ENCODE peak calls at places on chromosome 11, in ten cellular contexts. T is CD8-positive, alpha-beta T cell; P is thoracic aorta; G is RWPE2; O is psoas muscle; S is AG04450; K is adrenal gland; H is foreskin keratinocyte; W is mammary epithelial cell; Y is ovary. A is an unnamed sample.

GRCh38 chr11:1924646-1925372 is 5.3 kb downstream of the TNNT3 start:
- DNase-seq in T (no peak), P (no peak), G (peak; percentile 47), O (peak; percentile 52), S (no peak), K (no peak), H (no peak), W (no peak), Y (no peak), A (no peak)

GRCh38 chr11:86416494-86416893 is 41.8 kb downstream of the CCDC81 start:
- DNase-seq in T (no peak), P (no peak), G (no peak), O (no peak), S (no peak), K (no peak), H (no peak), W (no peak), Y (no peak), A (no peak)

GRCh38 chr11:94549166-94549565 is 5.4 kb downstream of the FUT4 start:
- DNase-seq in T (no peak), P (no peak), G (no peak), O (no peak), S (no peak), K (no peak), H (no peak), W (no peak), Y (no peak), A (no peak)

GRCh38 chr11:108847288-108847687 is 182.4 kb downstream of the DDX10 start:
- DNase-seq in T (no peak), P (no peak), G (no peak), O (no peak), S (no peak), K (no peak), H (no peak), W (no peak), Y (no peak), A (no peak)

GRCh38 chr11:33258631-33259184 is 1.5 kb downstream of the HIPK3 start:
- DNase-seq in T (no peak), P (no peak), G (no peak), O (no peak), S (no peak), K (no peak), H (peak; percentile 70), W (peak; percentile 74), Y (no peak), A (no peak)

GRCh38 chr11:125777309-125777708 is 1.3 kb downstream of the PATE2 start:
- DNase-seq in T (no peak), P (no peak), G (no peak), O (no peak), S (no peak), K (no peak), H (peak; percentile 9), W (peak; percentile 40), Y (no peak), A (no peak)

GRCh38 chr11:86469491-86470388 is 95.1 kb downstream of the CCDC81 start:
- DNase-seq in T (no peak), P (no peak), G (no peak), O (no peak), S (no peak), K (no peak), H (no peak), W (no peak), Y (peak; percentile 38), A (no peak)

GRCh38 chr11:70700871-70701270 is 302.5 kb downstream of the CTTN start:
- DNase-seq in T (no peak), P (no peak), G (no peak), O (no peak), S (no peak), K (no peak), H (no peak), W (no peak), Y (no peak), A (no peak)

GRCh38 chr11:1851437-1852180 is 1.3 kb upstream of the LSP1 start:
- DNase-seq in T (no peak), P (no peak), G (no peak), O (no peak), S (no peak), K (no peak), H (no peak), W (no peak), Y (no peak), A (no peak)

GRCh38 chr11:24820541-24820940 is 323.7 kb downstream of the LUZP2 start:
- DNase-seq in T (no peak), P (no peak), G (no peak), O (no peak), S (no peak), K (no peak), H (peak; percentile 2), W (no peak), Y (no peak), A (no peak)
- H3K27ac ChIP-seq in T (no peak overlapping the region), P (no peak overlapping the region), G (no peak overlapping the region), O (no peak overlapping the region), S (no peak overlapping the region), K (no peak overlapping the region), H (no peak overlapping the region), W (no peak overlapping the region), Y (no peak overlapping the region), A (no peak overlapping the region)

DNA sequence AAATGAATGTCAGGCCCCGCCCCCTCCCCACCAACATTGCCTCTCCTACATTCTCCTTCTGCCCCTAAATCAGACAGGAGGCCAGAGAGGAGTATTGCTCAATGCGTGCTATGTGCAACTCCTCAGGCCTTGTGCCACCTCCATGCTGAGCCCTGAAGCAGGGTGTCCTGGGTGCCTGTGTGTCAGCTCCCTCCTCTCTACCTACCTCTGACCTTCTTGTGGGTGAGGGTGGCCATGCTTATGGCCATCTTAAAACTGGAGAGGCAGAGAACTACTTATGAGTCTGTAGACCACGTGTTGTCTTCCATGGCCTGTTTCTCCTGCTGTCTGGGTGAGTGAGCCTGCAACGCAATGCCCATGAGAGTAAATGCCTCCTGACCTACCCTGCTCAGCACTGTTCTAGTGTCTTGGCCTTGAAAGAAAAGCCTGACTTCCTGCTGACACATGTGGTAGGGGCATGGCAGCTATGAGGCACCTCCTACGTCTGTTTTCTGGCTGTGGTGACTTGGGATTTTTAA is 10.5 kb downstream of the MCAM start:
- DNase-seq in T (no peak), P (no peak), G (no peak), O (peak; percentile 68), S (no peak), K (no peak), H (no peak), W (no peak), Y (peak; percentile 44), A (no peak)
- H3K27ac ChIP-seq in T (peak overlapping the region; percentile 42), P (peak overlapping the region; percentile 77), G (no peak overlapping the region), O (peak overlapping the region; percentile 89), S (peak overlapping the region; percentile 39), K (peak overlapping the region; percentile 61), H (no peak overlapping the region), W (no peak overlapping the region), Y (peak overlapping the region; percentile 72), A (peak overlapping the region; percentile 95)

GRCh38 chr11:110349109-110349996 is 52.9 kb upstream of the RDX start:
- DNase-seq in T (no peak), P (no peak), G (no peak), O (no peak), S (no peak), K (no peak), H (no peak), W (peak; percentile 94), Y (no peak), A (no peak)
- H3K27ac ChIP-seq in T (no peak overlapping the region), P (no peak overlapping the region), G (no peak overlapping the region), O (no peak overlapping the region), S (no peak overlapping the region), K (peak overlapping the region; percentile 49), H (no peak overlapping the region), W (peak overlapping the region; percentile 36), Y (no peak overlapping the region), A (peak overlapping the region; percentile 31)

GRCh38 chr11:61968758-61969390 is 1.4 kb upstream of the FTH1 start:
- DNase-seq in T (no peak), P (no peak), G (no peak), O (no peak), S (no peak), K (peak; percentile 27), H (no peak), W (no peak), Y (peak; percentile 8), A (peak; percentile 11)

GRCh38 chr11:61971177-61972111 is 4.0 kb upstream of the FTH1 start:
- DNase-seq in T (no peak), P (peak; percentile 98), G (peak; percentile 96), O (peak; percentile 98), S (peak; percentile 98), K (peak; percentile 100), H (peak; percentile 79), W (peak; percentile 97), Y (peak; percentile 100), A (peak; percentile 96)

GRCh38 chr11:61969391-61969758 is 1.9 kb upstream of the FTH1 start:
- DNase-seq in T (no peak), P (no peak), G (no peak), O (no peak), S (no peak), K (no peak), H (no peak), W (peak; percentile 32), Y (no peak), A (no peak)

GRCh38 chr11:61967924-61968757 is 707 bp upstream of the FTH1 start:
- DNase-seq in T (peak; percentile 35), P (no peak), G (no peak), O (peak; percentile 72), S (no peak), K (peak; percentile 61), H (no peak), W (peak; percentile 53), Y (peak; percentile 32), A (peak; percentile 49)

GRCh38 chr11:61969838-61970452 is 2.5 kb upstream of the FTH1 start:
- DNase-seq in T (no peak), P (no peak), G (no peak), O (no peak), S (no peak), K (no peak), H (peak; percentile 81), W (peak; percentile 93), Y (no peak), A (no peak)
- H3K27ac ChIP-seq in T (no peak overlapping the region), P (peak overlapping the region; percentile 99), G (peak overlapping the region; percentile 97), O (peak overlapping the region; percentile 97), S (peak overlapping the region; percentile 57), K (peak overlapping the region; percentile 86), H (peak overlapping the region; percentile 97), W (peak overlapping the region; percentile 88), Y (peak overlapping the region; percentile 96), A (peak overlapping the region; percentile 100)

A was measured in stomach.